ENCODE peak calls at places on chromosomes 4 and X, in five cellular contexts. D, E, N, Z and O are unnamed samples.

GRCh38 chr4:122914938-122915337 is 7.5 kb downstream of the NUDT6 start:
- DNase-seq in Z (no peak), D (peak), N (peak), E (peak), O (no peak)

GRCh38 chr4:106048250-106048931 is 153.1 kb downstream of the NPNT start:
- DNase-seq in N (peak), E (no peak), Z (no peak), D (peak), O (no peak)

GRCh38 chr4:118865091-118865708 is 23.5 kb upstream of the SYNPO2 start:
- DNase-seq in Z (no peak), N (peak), D (peak), E (peak), O (no peak)

GRCh38 chr4:11548529-11549176 is 120.0 kb upstream of the HS3ST1 start:
- DNase-seq in Z (no peak), E (peak), N (no peak), D (no peak), O (no peak)

GRCh38 chr4:119317996-119318395 is 3.9 kb downstream of the FABP2 start:
- DNase-seq in E (no peak), D (no peak), N (no peak), Z (no peak), O (no peak)

GRCh38 chr4:90292438-90292837 is 165.2 kb downstream of the CCSER1 start:
- DNase-seq in D (no peak), E (no peak), N (no peak), Z (no peak), O (no peak)

GRCh38 chrX:71067727-71068051 is 445 bp downstream of the SNX12 start:
- DNase-seq in D (no peak), E (no peak), N (no peak), Z (no peak), O (no peak)

GRCh38 chr4:1045193-1045594 is 33.8 kb downstream of the FGFRL1 start:
- DNase-seq in E (no peak), Z (no peak), D (no peak), N (no peak), O (no peak)

GRCh38 chrX:30620980-30621716 is 32.1 kb upstream of the GK start:
- DNase-seq in E (peak), D (peak), N (peak), Z (no peak), O (no peak)

GRCh38 chr4:151013491-151013890 is 1.6 kb downstream of the LRBA start:
- DNase-seq in N (no peak), E (peak), Z (no peak), D (no peak), O (no peak)

GRCh38 chr4:38060829-38061431 is 100.7 kb downstream of the PTTG2 start:
- DNase-seq in Z (no peak), N (no peak), D (peak), E (peak), O (no peak)

GRCh38 chr4:88284378-88285234 is at the start of gene PPM1K:
- DNase-seq in Z (peak), D (peak), N (peak), E (peak), O (peak)

GRCh38 chr4:16573744-16574143 is 324.7 kb downstream of the LDB2 start:
- DNase-seq in D (peak), Z (no peak), N (peak), E (no peak), O (no peak)

GRCh38 chr4:40204507-40205258 is 7.9 kb downstream of the RHOH start:
- DNase-seq in N (no peak), E (no peak), D (no peak), Z (no peak), O (no peak)

GRCh38 chr4:187469627-187470026 is 525.9 kb upstream of the ZFP42 start:
- DNase-seq in Z (no peak), N (peak), D (no peak), E (no peak), O (no peak)

GRCh38 chrX:19888419-19888879 is 1.0 kb upstream of the SH3KBP1 start:
- DNase-seq in N (peak), Z (no peak), D (peak), E (peak), O (no peak)

GRCh38 chr4:174544496-174544895 is 22.2 kb upstream of the HPGD start:
- DNase-seq in D (no peak), Z (no peak), N (no peak), E (no peak), O (no peak)

GRCh38 chr4:153950100-153950979 is 161.5 kb upstream of the SFRP2 start:
- DNase-seq in D (no peak), N (no peak), E (no peak), Z (no peak), O (no peak)

GRCh38 chr4:165418116-165418515 is 39.3 kb downstream of the CPE start:
- DNase-seq in E (no peak), D (no peak), N (no peak), Z (no peak), O (no peak)

GRCh38 chrX:154761977-154762528 is 611 bp upstream of the DKC1 start:
- DNase-seq in D (no peak), N (no peak), E (no peak), Z (no peak), O (no peak)

GRCh38 chrX:154758696-154759095 is 4.0 kb upstream of the DKC1 start:
- DNase-seq in E (no peak), D (no peak), Z (no peak), N (no peak), O (no peak)

GRCh38 chrX:154762529-154763296 is at the start of gene DKC1:
- DNase-seq in E (peak), N (peak), D (peak), Z (peak), O (peak)
- TF ChIP-seq CTCF in E (no peak), N (no peak), D (no peak), Z (no peak), O (no peak)

GRCh38 chr4:186189656-186190055 is 1.7 kb upstream of the CYP4V2 start:
- DNase-seq in E (no peak), D (no peak), N (no peak), Z (no peak), O (no peak)

GRCh38 chr4:186192068-186192751 is 843 bp downstream of the CYP4V2 start:
- DNase-seq in D (peak), N (peak), E (peak), Z (peak), O (no peak)

GRCh38 chr4:186190456-186191265 is 706 bp upstream of the CYP4V2 start:
- DNase-seq in Z (peak), D (peak), E (peak), N (peak), O (no peak)

GRCh38 chr4:186193851-186194250 is 2.5 kb downstream of the CYP4V2 start:
- DNase-seq in D (no peak), E (no peak), N (no peak), Z (peak), O (no peak)

GRCh38 chr4:186191266-186192067 is at the start of gene CYP4V2:
- DNase-seq in E (peak), N (peak), Z (peak), D (peak), O (peak)
- TF ChIP-seq CTCF in E (no peak), N (peak), Z (peak), D (no peak), O (no peak)

DNA sequence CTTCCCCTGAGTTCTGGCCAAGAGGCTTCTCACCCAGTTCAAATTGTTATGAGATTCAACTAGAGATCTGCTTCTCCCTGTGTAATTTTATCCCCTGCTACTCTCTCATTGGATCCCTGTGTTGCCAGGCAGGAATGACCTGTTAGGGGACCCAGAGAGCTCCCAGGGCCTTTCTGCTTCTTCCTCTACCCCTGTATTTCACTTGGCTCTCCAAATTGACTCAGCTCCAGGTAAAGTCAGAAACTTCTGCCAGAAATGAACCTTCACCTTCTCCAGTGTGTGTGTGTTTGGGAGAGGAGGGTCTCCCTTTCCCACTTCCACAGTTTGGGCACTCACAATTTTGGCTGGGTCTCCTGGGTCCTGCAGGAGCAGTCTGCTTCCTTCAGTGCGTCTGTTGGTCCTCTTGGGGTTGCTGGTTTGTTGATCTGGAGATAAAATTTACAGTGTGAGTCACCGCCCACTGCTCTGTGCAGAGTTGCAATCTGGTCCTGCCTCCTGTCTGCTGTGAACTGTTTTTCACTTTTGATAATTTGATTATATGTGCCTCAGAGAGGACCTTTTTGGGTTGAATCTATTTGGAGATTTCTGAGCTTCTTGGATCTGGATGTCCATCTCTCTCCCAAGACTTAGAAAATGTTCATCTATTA is 112.4 kb upstream of the EDA2R start:
- DNase-seq in Z (no peak), E (no peak), N (no peak), D (no peak), O (no peak)
- TF ChIP-seq CTCF in Z (no peak), E (no peak), N (no peak), D (no peak), O (no peak)

DNA sequence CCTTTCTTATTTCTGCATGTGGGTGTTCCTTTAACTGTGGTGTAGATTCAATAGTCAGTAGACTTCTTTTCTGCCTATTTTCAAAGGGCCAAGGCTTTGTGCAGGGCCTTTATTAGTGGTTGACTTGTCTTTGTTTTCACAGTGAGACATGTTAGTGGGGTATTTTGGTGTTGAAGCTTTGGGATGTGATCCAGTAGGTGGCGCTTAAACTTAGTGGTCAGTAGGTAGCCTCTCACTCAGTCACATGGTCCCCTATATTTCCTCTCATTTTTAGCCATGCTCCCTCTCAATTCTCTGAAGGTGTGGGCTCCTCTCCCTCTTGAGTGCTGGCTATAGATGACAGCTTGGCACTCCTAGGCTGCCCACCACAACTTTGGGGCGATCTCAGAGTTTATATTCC is 23.4 kb upstream of the SLC10A7 start:
- DNase-seq in Z (no peak), D (peak), N (peak), E (peak), O (no peak)
- TF ChIP-seq CTCF in Z (peak), D (peak), N (peak), E (peak), O (no peak)

DNA sequence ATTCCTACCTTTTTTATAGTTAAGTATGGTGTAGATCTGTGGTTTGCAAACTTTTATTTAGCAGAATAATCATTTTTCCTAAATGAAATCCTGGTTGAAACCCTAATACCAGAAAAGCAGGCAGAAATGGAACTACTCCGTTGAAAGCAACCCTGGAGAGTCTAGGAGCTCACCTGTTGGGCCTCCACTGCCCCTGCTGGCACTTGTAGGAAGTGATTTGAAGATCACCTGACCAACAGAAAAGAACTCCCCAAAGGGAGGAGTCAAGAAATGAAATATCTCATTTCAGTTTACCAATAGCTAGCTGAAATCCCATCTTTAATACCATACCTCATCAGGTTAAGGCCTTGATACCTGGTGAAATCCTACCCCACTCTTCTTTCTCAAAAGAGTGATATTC is 277.1 kb downstream of the KLHL13 start:
- DNase-seq in D (no peak), N (no peak), Z (no peak), E (no peak), O (no peak)
- TF ChIP-seq CTCF in D (no peak), N (no peak), Z (peak), E (no peak), O (no peak)

GRCh38 chr4:155529197-155529596 is 137.5 kb upstream of the GUCY1A1 start:
- DNase-seq in Z (no peak), E (peak), N (peak), D (peak), O (no peak)
- TF ChIP-seq CTCF in Z (no peak), E (peak), N (peak), D (peak), O (no peak)

GRCh38 chrX:1029494-1029893 is 183.0 kb downstream of the CRLF2 start:
- DNase-seq in D (no peak), N (no peak), E (no peak), Z (no peak), O (no peak)

GRCh38 chrX:1027133-1027532 is 185.3 kb downstream of the CRLF2 start:
- DNase-seq in N (no peak), D (no peak), Z (no peak), E (no peak), O (no peak)

GRCh38 chrX:1025413-1025812 is 187.0 kb downstream of the CRLF2 start:
- DNase-seq in N (no peak), E (no peak), D (no peak), Z (no peak), O (no peak)

GRCh38 chrX:1026263-1027015 is 186.0 kb downstream of the CRLF2 start:
- DNase-seq in E (no peak), Z (no peak), D (no peak), N (no peak), O (no peak)

GRCh38 chrX:1027680-1028079 is 184.8 kb downstream of the CRLF2 start:
- DNase-seq in D (no peak), N (no peak), Z (no peak), E (no peak), O (no peak)
- TF ChIP-seq CTCF in D (no peak), N (no peak), Z (no peak), E (no peak), O (no peak)